ENCODE peak calls at places on chromosomes 2 and 18, in four cellular contexts. V is Peyer's patch, F is kidney, G is right lobe of liver. C is an unnamed sample. For H3K9me3, the result is how much of the 10 kb centered on the place peaks cover.

GRCh38 chr2:7703523-7704144 is 786.4 kb downstream of the RNF144A start:
- DNase-seq in V (no peak), G (no peak), F (no peak), C (no peak)

GRCh38 chr2:239296020-239296932 is 104.5 kb downstream of the HDAC4 start:
- DNase-seq in G (peak), V (peak), F (peak), C (no peak)

GRCh38 chr2:217166241-217166640 is 306.4 kb upstream of the TNP1 start:
- DNase-seq in F (no peak), G (no peak), V (no peak), C (no peak)

GRCh38 chr18:60549338-60549960 is 176.9 kb upstream of the MC4R start:
- DNase-seq in F (no peak), G (no peak), V (no peak), C (peak)

GRCh38 chr2:121638333-121638732 is 10.9 kb downstream of the CLASP1 start:
- DNase-seq in G (no peak), V (no peak), F (no peak), C (no peak)

GRCh38 chr2:121505005-121505404 is 25.7 kb upstream of the RNU4ATAC start:
- DNase-seq in G (no peak), V (no peak), F (no peak), C (peak)

GRCh38 chr2:195677884-195678283 is 20.9 kb downstream of the SLC39A10 start:
- DNase-seq in V (no peak), G (no peak), F (no peak), C (no peak)

GRCh38 chr2:121689356-121689755 is 40.1 kb upstream of the CLASP1 start:
- DNase-seq in V (no peak), F (no peak), G (no peak), C (peak)

GRCh38 chr18:57863706-57864105 is 60.6 kb upstream of the ATP8B1 start:
- DNase-seq in F (no peak), V (no peak), G (no peak), C (no peak)

GRCh38 chr2:170162261-170162612 is 15.7 kb upstream of the MYO3B start:
- DNase-seq in G (no peak), F (no peak), V (no peak), C (no peak)

GRCh38 chr2:80815259-80815658 is 510.7 kb upstream of the LRRTM1 start:
- DNase-seq in G (no peak), V (no peak), F (no peak), C (no peak)
- H3K9me3 ChIP-seq in G (under half), V (under half), F (under half), C (under half)

GRCh38 chr2:40273623-40274236 is 178.2 kb downstream of the SLC8A1 start:
- DNase-seq in F (peak), G (no peak), V (no peak), C (no peak)
- H3K27ac ChIP-seq in F (no peak), G (no peak), V (no peak), C (no peak)

DNA sequence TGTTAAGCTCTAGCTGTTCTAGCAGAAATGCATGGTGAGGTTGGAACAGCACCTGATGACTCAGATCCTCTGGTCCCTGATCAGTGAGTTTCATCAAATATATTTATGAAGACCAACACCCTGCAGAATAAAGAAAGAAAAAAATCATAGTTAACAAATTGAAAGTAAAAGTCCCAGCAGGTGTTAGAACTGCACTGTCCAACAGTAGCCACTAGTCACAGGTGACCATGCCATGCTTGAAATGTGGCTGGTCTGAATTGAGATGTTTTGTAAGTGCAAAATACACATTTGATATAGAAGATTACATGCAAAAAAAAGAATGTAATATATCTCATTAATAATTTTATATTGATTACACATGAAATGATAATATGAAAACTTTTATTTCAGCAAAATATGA is 1010.7 kb upstream of the ZEB2 start:
- DNase-seq in F (no peak), V (no peak), G (no peak), C (no peak)
- TF ChIP-seq CTCF in F (no peak), V (no peak), G (no peak), C (no peak)

GRCh38 chr2:115374981-115375380 is 932.5 kb downstream of the DPP10 start:
- DNase-seq in G (no peak), V (no peak), F (no peak), C (no peak)
- H3K9me3 ChIP-seq in G (under half), V (under half), F (under half), C (under half)

GRCh38 chr2:29528891-29529520 is 392.4 kb downstream of the ALK start:
- DNase-seq in F (peak), V (peak), G (no peak), C (peak)

GRCh38 chr2:29532451-29532850 is 388.9 kb downstream of the ALK start:
- DNase-seq in F (no peak), V (no peak), G (no peak), C (no peak)

GRCh38 chr2:29530281-29530680 is 391.1 kb downstream of the ALK start:
- DNase-seq in G (no peak), F (no peak), V (no peak), C (no peak)

GRCh38 chr2:29528371-29528770 is 393.0 kb downstream of the ALK start:
- DNase-seq in F (no peak), G (no peak), V (no peak), C (no peak)

DNA sequence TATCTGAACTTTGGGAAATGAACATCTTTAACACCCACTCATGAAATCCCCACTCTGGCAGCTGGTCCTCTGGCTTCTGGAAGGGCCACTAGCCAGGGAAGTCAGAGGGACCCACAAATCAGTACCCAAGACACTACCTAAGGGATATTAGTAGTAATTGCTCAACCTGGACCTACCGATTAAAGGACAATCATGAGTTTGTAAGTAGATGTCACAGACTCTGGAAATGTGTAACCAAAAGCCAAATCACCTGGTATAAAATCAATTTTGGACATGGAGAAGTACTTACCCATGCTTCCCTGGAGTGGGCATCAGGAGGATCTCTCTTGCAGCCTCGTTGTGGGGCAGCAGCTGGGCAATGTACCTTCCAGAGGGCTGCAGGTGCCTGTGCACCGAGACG is 389.8 kb downstream of the ALK start:
- DNase-seq in V (no peak), F (no peak), G (no peak), C (no peak)
- H3K27ac ChIP-seq in V (no peak), F (no peak), G (no peak), C (no peak)

DNA sequence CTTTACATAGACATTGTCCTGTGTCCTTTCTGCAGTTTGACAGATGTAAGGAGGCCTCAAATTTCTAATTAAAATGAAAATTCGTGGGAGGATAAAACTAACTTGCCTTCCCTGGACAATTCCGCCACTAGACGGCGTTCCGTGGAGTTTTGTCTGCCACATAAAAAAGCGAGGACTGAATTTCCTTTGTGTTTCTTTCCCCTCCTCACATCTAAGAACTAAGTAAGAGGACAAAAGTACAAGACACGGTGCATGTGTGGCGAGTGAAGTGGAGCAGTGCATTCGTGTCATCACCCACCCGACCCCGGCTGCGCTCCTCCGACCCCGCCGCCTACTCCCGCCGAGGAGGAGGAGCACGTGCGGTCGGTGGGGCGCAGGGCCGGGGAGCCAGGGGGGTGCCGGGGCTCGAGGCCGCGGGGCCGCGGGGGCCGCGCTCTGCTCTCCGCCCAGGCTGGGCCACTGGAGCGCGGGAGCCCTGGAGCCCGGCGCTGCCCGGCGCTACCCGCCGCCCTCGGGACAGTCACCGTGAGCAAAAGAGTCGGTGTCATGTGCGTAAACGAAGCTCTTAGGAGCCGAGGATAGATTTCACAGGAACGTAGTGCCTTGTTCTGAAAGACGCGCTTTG is 10.8 kb downstream of the TBR1 start:
- DNase-seq in F (no peak), G (no peak), V (no peak), C (no peak)
- TF ChIP-seq CTCF in F (peak), G (no peak), V (peak), C (peak)

GRCh38 chr18:77870894-77871293 is 621.2 kb downstream of the GALR1 start:
- DNase-seq in G (no peak), F (peak), V (no peak), C (no peak)

GRCh38 chr18:77862358-77862757 is 612.7 kb downstream of the GALR1 start:
- DNase-seq in G (no peak), F (no peak), V (no peak), C (no peak)

GRCh38 chr18:77865853-77866252 is 616.2 kb downstream of the GALR1 start:
- DNase-seq in F (peak), V (no peak), G (no peak), C (no peak)

GRCh38 chr18:77870238-77870637 is 620.6 kb downstream of the GALR1 start:
- DNase-seq in G (no peak), V (no peak), F (peak), C (no peak)

DNA sequence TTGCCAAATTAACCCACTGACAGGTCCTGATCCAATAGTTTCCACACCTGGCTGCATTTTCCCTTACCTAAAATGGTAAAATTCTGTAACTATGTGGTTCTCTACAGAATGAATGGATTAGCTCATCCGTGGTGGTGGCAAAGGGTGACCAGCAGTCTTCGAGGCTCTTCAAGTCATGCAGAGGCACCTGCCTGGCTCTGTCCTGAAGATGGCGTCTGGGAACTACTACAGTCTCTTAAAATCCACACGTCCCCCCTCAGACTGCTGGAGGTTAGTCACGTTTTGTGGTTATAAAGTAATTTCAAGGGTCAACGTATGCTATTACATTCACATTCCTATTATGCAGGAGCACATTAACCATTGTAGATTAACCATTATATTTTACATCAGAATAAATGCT is 616.7 kb downstream of the GALR1 start:
- DNase-seq in F (no peak), G (no peak), V (no peak), C (no peak)
- H3K9me3 ChIP-seq in F (under half), G (under half), V (under half), C (half or more)

DNA sequence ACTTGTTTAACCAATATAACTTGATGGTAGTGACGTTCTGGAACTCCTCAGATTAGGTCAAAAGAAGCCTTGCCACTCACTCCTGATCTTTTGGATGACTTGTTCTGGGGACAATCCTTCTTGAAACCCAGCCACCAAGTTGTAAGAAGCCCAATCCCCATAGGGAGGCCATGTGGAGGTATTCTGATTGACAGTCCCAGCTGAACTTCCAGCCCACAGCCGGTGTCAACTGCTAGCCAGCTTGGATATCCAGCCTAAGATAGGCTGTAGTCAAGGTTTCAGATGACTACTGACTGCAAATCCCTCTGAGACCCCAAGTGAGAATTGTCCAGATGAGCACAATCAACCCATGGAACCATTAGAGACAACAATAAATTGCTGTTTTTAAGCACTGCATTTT is 31.4 kb downstream of the EIF2AK2 start:
- DNase-seq in F (no peak), V (no peak), G (no peak), C (no peak)
- H3K27ac ChIP-seq in F (no peak), V (no peak), G (no peak), C (no peak)

GRCh38 chr2:128064353-128064752 is 26.6 kb upstream of the UGGT1 start:
- DNase-seq in G (no peak), F (no peak), V (no peak), C (no peak)
- TF ChIP-seq CTCF in G (no peak), F (no peak), V (no peak), C (no peak)

GRCh38 chr2:105989070-105989469 is 205.0 kb downstream of the UXS1 start:
- DNase-seq in V (no peak), F (no peak), G (no peak), C (no peak)
- H3K9me3 ChIP-seq in V (under half), F (under half), G (under half), C (under half)